ENCODE peak calls at places on chromosome 4, in nine cellular contexts. N is left ventricle myocardium inferior; M is lower leg skin; Y is CD8-positive, alpha-beta T cell; X is AG04450; G is fibroblast of villous mesenchyme; C is AG10803; R is H1; H is cardiac muscle cell. K is an unnamed sample.

GRCh38 chr4:17613761-17614415 is 553 bp upstream of the MED28 start:
- DNase-seq in X (peak; percentile 56), M (peak; percentile 90), H (peak; percentile 1), R (peak; percentile 54), G (peak; percentile 85), Y (no peak), N (no peak), C (peak; percentile 79), K (peak; percentile 89)

GRCh38 chr4:22434895-22435294 is 81.0 kb downstream of the ADGRA3 start:
- DNase-seq in M (no peak), N (no peak), G (peak; percentile 65), C (peak; percentile 36), Y (no peak), X (peak; percentile 34), H (peak; percentile 76), R (no peak), K (peak; percentile 71)

GRCh38 chr4:6275898-6276563 is 6.4 kb downstream of the WFS1 start:
- DNase-seq in N (no peak), G (peak; percentile 13), C (no peak), H (no peak), R (no peak), Y (no peak), X (no peak), M (no peak), K (no peak)

GRCh38 chr4:26141916-26142638 is 178.7 kb upstream of the RBPJ start:
- DNase-seq in R (no peak), Y (no peak), N (peak; percentile 38), C (peak; percentile 63), M (peak; percentile 88), G (peak; percentile 99), H (no peak), X (peak; percentile 65), K (peak; percentile 94)

GRCh38 chr4:73668806-73669205 is 48.6 kb upstream of the RASSF6 start:
- DNase-seq in N (no peak), M (no peak), H (no peak), C (peak; percentile 40), Y (no peak), R (no peak), G (peak; percentile 56), X (no peak), K (peak; percentile 59)

GRCh38 chr4:114364857-114365256 is 233.8 kb upstream of the UGT8 start:
- DNase-seq in X (peak; percentile 76), M (no peak), R (no peak), Y (no peak), H (no peak), N (no peak), G (peak; percentile 24), C (peak; percentile 92), K (peak; percentile 87)

GRCh38 chr4:8402640-8403039 is 37.9 kb downstream of the ACOX3 start:
- DNase-seq in G (no peak), Y (no peak), R (no peak), X (no peak), M (no peak), N (peak; percentile 52), H (no peak), C (no peak), K (no peak)

GRCh38 chr4:20326977-20327376 is 75.3 kb downstream of the SLIT2 start:
- DNase-seq in G (peak; percentile 17), C (peak; percentile 53), X (no peak), Y (no peak), M (no peak), N (no peak), R (no peak), H (no peak), K (peak; percentile 28)

GRCh38 chr4:119209077-119209476 is 3.4 kb upstream of the USP53 start:
- DNase-seq in N (no peak), G (peak; percentile 80), X (peak; percentile 66), Y (no peak), M (no peak), C (peak; percentile 91), H (no peak), R (no peak), K (peak; percentile 94)

GRCh38 chr4:184845367-184846011 is 19.7 kb upstream of the ACSL1 start:
- DNase-seq in G (peak; percentile 8), M (no peak), Y (no peak), N (no peak), R (no peak), C (peak; percentile 95), X (peak; percentile 68), H (no peak), K (no peak)

GRCh38 chr4:139901516-139902327 is 236.1 kb downstream of the MGST2 start:
- DNase-seq in X (no peak), N (no peak), G (peak; percentile 44), Y (no peak), R (no peak), H (no peak), C (peak; percentile 49), M (no peak), K (peak; percentile 70)

GRCh38 chr4:112975567-112976355 is 73.7 kb upstream of the ANK2 start:
- DNase-seq in G (no peak), N (no peak), Y (no peak), C (peak; percentile 40), M (no peak), X (no peak), R (no peak), H (no peak), K (no peak)

GRCh38 chr4:112550728-112551127 is 34.7 kb upstream of the NEUROG2 start:
- DNase-seq in N (no peak), X (peak; percentile 34), R (no peak), C (peak; percentile 50), Y (no peak), H (no peak), G (no peak), M (no peak), K (peak; percentile 86)

GRCh38 chr4:54226399-54227260 is 2.5 kb upstream of the PDGFRA start:
- DNase-seq in M (peak; percentile 93), H (peak; percentile 52), C (peak; percentile 85), N (peak; percentile 77), R (peak; percentile 67), Y (no peak), X (peak; percentile 71), G (peak; percentile 91), K (peak; percentile 94)

DNA sequence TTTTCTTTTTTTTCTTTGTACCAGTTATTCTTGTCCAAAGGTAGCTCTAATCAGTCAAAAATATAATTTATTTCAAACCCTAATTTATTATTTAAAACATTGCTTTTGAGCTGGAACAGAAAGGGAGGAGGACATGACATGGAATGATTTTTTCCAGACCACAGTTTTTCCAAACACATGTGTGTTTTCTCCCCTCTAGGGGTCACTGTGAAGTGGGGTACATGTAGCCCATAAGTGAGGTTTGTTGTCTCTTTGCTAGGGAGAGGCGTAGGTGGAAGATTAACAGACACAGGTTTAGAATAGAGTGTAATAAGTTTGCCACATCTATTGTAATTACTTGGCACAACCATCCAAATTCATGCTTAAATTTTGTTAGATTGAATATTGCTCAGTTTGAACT is 83.0 kb downstream of the TNIP2 start:
- DNase-seq in N (no peak), H (peak; percentile 35), R (no peak), Y (no peak), C (no peak), X (no peak), G (peak; percentile 30), M (no peak), K (no peak)
- TF ChIP-seq CTCF in N (peak; percentile 10), H (peak; percentile 41), R (peak; percentile 45), Y (peak; percentile 3), C (peak; percentile 20), X (peak; percentile 47), G (peak; percentile 37), M (no peak), K (peak; percentile 42)

GRCh38 chr4:92268642-92269041 is 35.1 kb upstream of the GRID2 start:
- DNase-seq in C (no peak), G (no peak), X (no peak), H (no peak), N (no peak), M (no peak), Y (no peak), R (no peak), K (no peak)
- H3K4me3 ChIP-seq in C (no peak overlapping the region), G (no peak overlapping the region), X (no peak overlapping the region), H (no peak overlapping the region), N (no peak overlapping the region), M (no peak overlapping the region), Y (no peak overlapping the region), R (peak overlapping the region; percentile 56), K (no peak overlapping the region)

DNA sequence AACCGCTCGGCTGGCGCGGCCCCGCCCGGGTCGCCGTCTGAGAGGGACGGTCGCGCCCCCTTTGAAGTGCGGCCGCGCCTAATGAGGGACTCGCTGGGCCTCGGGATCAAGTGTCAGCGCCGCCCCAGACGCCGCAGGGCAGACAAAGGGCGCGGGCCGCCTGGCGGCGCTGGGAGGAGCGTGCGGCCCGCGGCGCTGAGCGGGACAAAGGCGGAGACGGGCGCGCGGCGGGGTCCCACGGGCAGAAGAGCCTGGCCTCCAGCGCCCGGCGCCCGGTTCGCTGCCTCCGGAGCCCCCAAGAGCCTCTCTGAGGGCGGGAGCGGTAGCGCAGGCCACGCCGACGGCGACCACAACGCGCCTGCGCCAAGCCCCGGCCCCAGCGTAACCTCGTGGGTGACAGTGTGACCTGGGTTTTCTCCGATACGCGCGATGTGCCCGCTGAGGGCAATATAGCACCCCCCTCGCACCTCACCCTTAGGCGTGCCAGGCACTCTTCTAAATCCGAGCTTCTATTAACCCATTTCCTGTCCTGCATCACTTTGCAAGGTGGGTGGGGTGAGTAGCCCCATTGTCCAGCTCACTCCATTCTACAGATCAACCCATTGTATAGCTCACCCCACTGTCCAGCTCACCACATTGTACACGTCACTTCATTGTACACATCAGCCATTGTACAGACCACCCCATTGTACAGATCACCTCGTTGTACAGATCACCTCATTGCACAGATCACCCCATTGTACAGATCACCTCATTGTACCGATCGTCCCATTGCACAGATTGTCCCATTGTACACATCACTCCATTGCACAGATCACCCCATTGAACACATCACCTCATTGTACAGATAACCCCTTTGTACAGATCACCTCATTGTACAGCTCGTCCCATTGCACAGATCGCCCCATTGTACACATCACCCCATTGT is 33.7 kb upstream of the STX18 start:
- DNase-seq in M (peak; percentile 89), C (peak; percentile 62), N (peak; percentile 65), X (no peak), G (peak; percentile 46), Y (peak; percentile 18), R (peak; percentile 83), H (peak; percentile 88), K (peak; percentile 77)
- TF ChIP-seq CTCF in M (no peak), C (no peak), N (peak; percentile 76), X (peak; percentile 39), G (peak; percentile 41), Y (peak; percentile 30), R (peak; percentile 35), H (peak; percentile 36), K (peak; percentile 11)

GRCh38 chr4:91904556-91904955 is 399.2 kb upstream of the GRID2 start:
- DNase-seq in C (no peak), H (no peak), M (no peak), X (no peak), Y (no peak), G (no peak), N (no peak), R (no peak), K (no peak)
- H3K4me3 ChIP-seq in C (no peak overlapping the region), H (no peak overlapping the region), M (no peak overlapping the region), X (no peak overlapping the region), Y (no peak overlapping the region), G (no peak overlapping the region), N (no peak overlapping the region), R (peak overlapping the region; percentile 46), K (no peak overlapping the region)

DNA sequence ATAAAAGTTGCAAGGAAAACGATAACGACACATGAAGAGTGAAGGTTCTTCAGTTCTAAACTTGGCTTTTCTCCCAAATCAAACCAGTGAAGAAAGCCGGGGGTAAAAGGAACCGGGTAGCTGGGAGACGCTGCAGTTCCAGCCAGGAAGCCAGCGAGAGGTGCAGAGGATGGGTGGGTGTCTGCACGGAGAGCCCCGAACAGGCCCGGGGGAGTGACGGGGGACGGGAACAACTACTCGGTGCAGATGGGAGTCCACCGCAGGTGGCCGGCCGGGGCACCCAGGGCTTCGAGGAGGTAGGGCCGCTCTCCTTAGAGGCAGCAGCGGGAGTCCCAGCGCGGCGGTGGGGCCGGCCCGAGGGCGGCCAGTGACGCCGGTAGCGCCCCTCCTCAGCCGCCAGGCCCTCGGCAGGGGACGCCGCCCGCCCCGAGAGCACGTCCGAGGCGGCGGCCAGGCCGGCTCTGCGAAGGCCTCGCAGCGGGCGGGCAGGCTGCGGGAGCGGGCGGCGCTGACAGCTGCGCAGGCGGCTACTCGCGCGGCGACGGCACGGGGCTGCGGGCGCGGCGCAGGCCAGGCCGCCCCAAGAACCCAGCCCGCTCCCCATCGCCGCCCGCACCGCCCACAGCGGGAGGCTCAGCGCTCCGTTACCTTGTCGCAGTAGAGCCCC is 468 bp downstream of the FBXL5 start:
- DNase-seq in R (no peak), N (peak; percentile 54), H (peak; percentile 68), C (peak; percentile 35), X (no peak), M (peak; percentile 91), Y (peak; percentile 6), G (peak; percentile 48), K (peak; percentile 9)
- TF ChIP-seq CTCF in R (no peak), N (no peak), H (no peak), C (no peak), X (no peak), M (no peak), Y (no peak), G (no peak), K (no peak)

K was measured in foreskin fibroblast.